ENCODE peak calls at places on chromosome 22, in five cellular contexts. One of them, this sample, is unnamed.

GRCh38 chr22:22233081-22233480 is 11.5 kb upstream of the VPREB1 start:
- DNase-seq in fibroblast of the aortic adventitia: no peak
- DNase-seq in activated CD8-positive, alpha-beta T cell treated with anti-CD3 and anti-CD28 coated beads for 36 hours: no peak
- DNase-seq in IMR-90: no peak
- DNase-seq in tibial artery: no peak
- DNase-seq in this sample: no peak

GRCh38 chr22:49499433-49500075 is 328.1 kb downstream of the BRD1 start:
- DNase-seq in tibial artery: no peak
- DNase-seq in activated CD8-positive, alpha-beta T cell treated with anti-CD3 and anti-CD28 coated beads for 36 hours: no peak
- DNase-seq in fibroblast of the aortic adventitia: no peak
- DNase-seq in IMR-90: no peak
- DNase-seq in this sample: no peak

GRCh38 chr22:42724062-42724461 is 3.4 kb upstream of the A4GALT start:
- DNase-seq in tibial artery: no peak
- DNase-seq in fibroblast of the aortic adventitia: no peak
- DNase-seq in activated CD8-positive, alpha-beta T cell treated with anti-CD3 and anti-CD28 coated beads for 36 hours: no peak
- DNase-seq in IMR-90: no peak
- DNase-seq in this sample: no peak

GRCh38 chr22:36238348-36239149 is 778 bp downstream of the APOL2 start:
- DNase-seq in fibroblast of the aortic adventitia: no peak
- DNase-seq in IMR-90: no peak
- DNase-seq in tibial artery: no peak
- DNase-seq in activated CD8-positive, alpha-beta T cell treated with anti-CD3 and anti-CD28 coated beads for 36 hours: peak; percentile 28
- DNase-seq in this sample: no peak

GRCh38 chr22:49590851-49591445 is 236.7 kb downstream of the BRD1 start:
- DNase-seq in activated CD8-positive, alpha-beta T cell treated with anti-CD3 and anti-CD28 coated beads for 36 hours: no peak
- DNase-seq in fibroblast of the aortic adventitia: no peak
- DNase-seq in tibial artery: peak; percentile 34
- DNase-seq in IMR-90: no peak
- DNase-seq in this sample: peak; percentile 5

GRCh38 chr22:49941507-49942316 is 18.9 kb upstream of the PIM3 start:
- DNase-seq in fibroblast of the aortic adventitia: no peak
- DNase-seq in activated CD8-positive, alpha-beta T cell treated with anti-CD3 and anti-CD28 coated beads for 36 hours: no peak
- DNase-seq in IMR-90: no peak
- DNase-seq in tibial artery: no peak
- DNase-seq in this sample: no peak

GRCh38 chr22:23384451-23384850 is 195.6 kb downstream of the IGLL1 start:
- DNase-seq in activated CD8-positive, alpha-beta T cell treated with anti-CD3 and anti-CD28 coated beads for 36 hours: no peak
- DNase-seq in tibial artery: peak; percentile 56
- DNase-seq in IMR-90: no peak
- DNase-seq in fibroblast of the aortic adventitia: no peak
- DNase-seq in this sample: no peak

GRCh38 chr22:28855355-28856094 is 27.8 kb upstream of the ZNRF3 start:
- DNase-seq in activated CD8-positive, alpha-beta T cell treated with anti-CD3 and anti-CD28 coated beads for 36 hours: peak; percentile 52
- DNase-seq in fibroblast of the aortic adventitia: peak; percentile 87
- DNase-seq in IMR-90: peak; percentile 78
- DNase-seq in tibial artery: no peak
- DNase-seq in this sample: no peak

GRCh38 chr22:29205598-29206371 is at the start of gene EMID1:
- DNase-seq in IMR-90: peak; percentile 9
- DNase-seq in tibial artery: no peak
- DNase-seq in fibroblast of the aortic adventitia: no peak
- DNase-seq in activated CD8-positive, alpha-beta T cell treated with anti-CD3 and anti-CD28 coated beads for 36 hours: peak; percentile 41
- DNase-seq in this sample: no peak

GRCh38 chr22:36294801-36295200 is 41.9 kb downstream of the APOL1 start:
- DNase-seq in fibroblast of the aortic adventitia: no peak
- DNase-seq in activated CD8-positive, alpha-beta T cell treated with anti-CD3 and anti-CD28 coated beads for 36 hours: no peak
- DNase-seq in tibial artery: peak; percentile 62
- DNase-seq in IMR-90: no peak
- DNase-seq in this sample: no peak

GRCh38 chr22:27213766-27214581 is 556.6 kb downstream of the MIAT start:
- DNase-seq in tibial artery: peak; percentile 92
- DNase-seq in IMR-90: peak; percentile 55
- DNase-seq in activated CD8-positive, alpha-beta T cell treated with anti-CD3 and anti-CD28 coated beads for 36 hours: no peak
- DNase-seq in fibroblast of the aortic adventitia: peak; percentile 95
- DNase-seq in this sample: no peak

GRCh38 chr22:23180301-23180892 is at the start of gene BCR:
- DNase-seq in IMR-90: peak; percentile 65
- DNase-seq in tibial artery: peak; percentile 89
- DNase-seq in activated CD8-positive, alpha-beta T cell treated with anti-CD3 and anti-CD28 coated beads for 36 hours: peak; percentile 61
- DNase-seq in fibroblast of the aortic adventitia: peak; percentile 57
- DNase-seq in this sample: peak; percentile 56

GRCh38 chr22:30087611-30088010 is 7.3 kb downstream of the HORMAD2 start:
- DNase-seq in IMR-90: no peak
- DNase-seq in activated CD8-positive, alpha-beta T cell treated with anti-CD3 and anti-CD28 coated beads for 36 hours: no peak
- DNase-seq in tibial artery: no peak
- DNase-seq in fibroblast of the aortic adventitia: no peak
- DNase-seq in this sample: no peak

GRCh38 chr22:27844656-27845602 is 43.4 kb upstream of the MN1 start:
- DNase-seq in IMR-90: no peak
- DNase-seq in activated CD8-positive, alpha-beta T cell treated with anti-CD3 and anti-CD28 coated beads for 36 hours: no peak
- DNase-seq in tibial artery: no peak
- DNase-seq in fibroblast of the aortic adventitia: no peak
- DNase-seq in this sample: no peak

GRCh38 chr22:25942989-25943411 is 201.0 kb downstream of the MYO18B start:
- DNase-seq in IMR-90: no peak
- DNase-seq in activated CD8-positive, alpha-beta T cell treated with anti-CD3 and anti-CD28 coated beads for 36 hours: no peak
- DNase-seq in fibroblast of the aortic adventitia: no peak
- DNase-seq in tibial artery: no peak
- DNase-seq in this sample: no peak

GRCh38 chr22:23380230-23380573 is 199.9 kb downstream of the IGLL1 start:
- DNase-seq in IMR-90: no peak
- DNase-seq in activated CD8-positive, alpha-beta T cell treated with anti-CD3 and anti-CD28 coated beads for 36 hours: no peak
- DNase-seq in tibial artery: no peak
- DNase-seq in fibroblast of the aortic adventitia: no peak
- DNase-seq in this sample: no peak

GRCh38 chr22:50435701-50436115 is 39.1 kb downstream of the SBF1 start:
- DNase-seq in activated CD8-positive, alpha-beta T cell treated with anti-CD3 and anti-CD28 coated beads for 36 hours: no peak
- DNase-seq in tibial artery: no peak
- DNase-seq in fibroblast of the aortic adventitia: no peak
- DNase-seq in IMR-90: no peak
- DNase-seq in this sample: no peak

GRCh38 chr22:23137468-23137867 is 4.3 kb downstream of the RSPH14 start:
- DNase-seq in activated CD8-positive, alpha-beta T cell treated with anti-CD3 and anti-CD28 coated beads for 36 hours: no peak
- DNase-seq in tibial artery: no peak
- DNase-seq in fibroblast of the aortic adventitia: no peak
- DNase-seq in IMR-90: no peak
- DNase-seq in this sample: no peak

GRCh38 chr22:33606495-33606894 is 313.8 kb downstream of the LARGE1 start:
- DNase-seq in tibial artery: no peak
- DNase-seq in fibroblast of the aortic adventitia: no peak
- DNase-seq in activated CD8-positive, alpha-beta T cell treated with anti-CD3 and anti-CD28 coated beads for 36 hours: no peak
- DNase-seq in IMR-90: no peak
- DNase-seq in this sample: no peak

GRCh38 chr22:37636186-37636948 is 3.1 kb upstream of the SH3BP1 start:
- DNase-seq in IMR-90: peak; percentile 75
- DNase-seq in tibial artery: no peak
- DNase-seq in activated CD8-positive, alpha-beta T cell treated with anti-CD3 and anti-CD28 coated beads for 36 hours: peak; percentile 69
- DNase-seq in fibroblast of the aortic adventitia: peak; percentile 58
- DNase-seq in this sample: no peak
- TF ChIP-seq CTCF in IMR-90: peak; percentile 43
- TF ChIP-seq CTCF in tibial artery: no peak
- TF ChIP-seq CTCF in activated CD8-positive, alpha-beta T cell treated with anti-CD3 and anti-CD28 coated beads for 36 hours: peak; percentile 41
- TF ChIP-seq CTCF in fibroblast of the aortic adventitia: peak; percentile 44
- TF ChIP-seq CTCF in this sample: no peak

DNA sequence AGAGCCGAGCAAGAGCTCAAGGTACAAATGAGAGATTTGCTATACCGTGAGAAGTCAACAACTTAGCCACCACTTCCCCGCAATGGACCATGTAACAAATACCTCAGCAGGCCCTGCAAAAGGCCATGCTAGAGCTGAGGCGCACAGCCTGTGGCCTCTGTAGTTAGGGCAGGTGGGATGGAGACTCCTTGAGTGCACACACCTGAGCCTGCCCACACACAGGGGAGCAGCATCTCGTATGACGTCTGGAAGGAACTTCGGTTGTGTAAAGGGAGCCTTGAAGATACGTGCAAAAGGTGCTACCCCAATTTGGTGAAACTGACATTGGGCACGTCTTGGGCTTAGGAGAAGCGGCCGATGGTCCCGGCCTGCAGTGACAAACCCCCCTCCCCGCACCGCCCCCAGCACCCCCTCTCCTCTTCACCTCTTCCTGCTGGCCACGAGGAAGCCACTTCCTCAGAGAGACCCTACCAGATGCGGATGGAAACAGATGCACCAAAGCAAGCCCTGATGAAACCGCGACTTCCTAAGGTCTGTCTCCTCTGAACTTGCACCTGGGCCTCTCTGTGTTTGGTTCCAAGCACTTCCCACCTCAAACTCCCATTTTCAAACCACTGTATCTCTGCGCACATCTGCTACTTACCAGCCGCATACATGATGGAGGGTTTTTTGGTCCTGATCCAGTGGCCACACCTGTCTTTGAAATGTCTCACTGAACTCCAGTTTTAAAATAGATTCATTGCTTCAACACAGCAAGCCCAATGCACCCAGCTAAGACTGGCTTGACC is 10.6 kb downstream of the CDPF1 start:
- DNase-seq in tibial artery: no peak
- DNase-seq in IMR-90: no peak
- DNase-seq in fibroblast of the aortic adventitia: no peak
- DNase-seq in activated CD8-positive, alpha-beta T cell treated with anti-CD3 and anti-CD28 coated beads for 36 hours: peak; percentile 35
- DNase-seq in this sample: no peak
- TF ChIP-seq CTCF in tibial artery: no peak
- TF ChIP-seq CTCF in IMR-90: no peak
- TF ChIP-seq CTCF in fibroblast of the aortic adventitia: no peak
- TF ChIP-seq CTCF in activated CD8-positive, alpha-beta T cell treated with anti-CD3 and anti-CD28 coated beads for 36 hours: no peak
- TF ChIP-seq CTCF in this sample: no peak

DNA sequence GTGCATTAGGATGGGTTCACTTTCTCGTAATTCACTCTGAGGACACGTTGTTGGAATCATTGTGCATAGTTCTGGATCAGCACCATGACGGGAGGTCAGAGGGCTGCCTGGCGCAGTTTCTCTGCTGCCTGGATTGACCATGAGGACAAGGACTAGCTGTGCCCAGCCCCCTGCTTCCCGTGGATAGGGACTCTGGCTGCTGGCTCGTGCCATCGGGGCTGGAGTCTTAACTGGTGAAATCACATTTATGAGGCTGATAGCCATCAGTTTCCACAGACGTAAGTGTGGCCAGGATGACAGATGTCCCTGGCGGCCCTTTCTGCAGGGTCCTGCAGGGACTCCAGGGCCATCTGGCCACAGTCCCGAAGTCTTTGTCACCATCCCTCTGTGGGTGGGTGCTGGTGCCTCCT is 24.1 kb upstream of the GRAMD4 start:
- DNase-seq in activated CD8-positive, alpha-beta T cell treated with anti-CD3 and anti-CD28 coated beads for 36 hours: no peak
- DNase-seq in fibroblast of the aortic adventitia: no peak
- DNase-seq in tibial artery: peak; percentile 89
- DNase-seq in IMR-90: no peak
- DNase-seq in this sample: no peak
- TF ChIP-seq CTCF in activated CD8-positive, alpha-beta T cell treated with anti-CD3 and anti-CD28 coated beads for 36 hours: no peak
- TF ChIP-seq CTCF in fibroblast of the aortic adventitia: no peak
- TF ChIP-seq CTCF in tibial artery: no peak
- TF ChIP-seq CTCF in IMR-90: no peak
- TF ChIP-seq CTCF in this sample: no peak

GRCh38 chr22:19973551-19974183 is 32.0 kb upstream of the TXNRD2 start:
- DNase-seq in IMR-90: no peak
- DNase-seq in fibroblast of the aortic adventitia: no peak
- DNase-seq in activated CD8-positive, alpha-beta T cell treated with anti-CD3 and anti-CD28 coated beads for 36 hours: no peak
- DNase-seq in tibial artery: no peak
- DNase-seq in this sample: no peak

GRCh38 chr22:19972652-19973550 is 31.3 kb upstream of the TXNRD2 start:
- DNase-seq in tibial artery: no peak
- DNase-seq in IMR-90: no peak
- DNase-seq in activated CD8-positive, alpha-beta T cell treated with anti-CD3 and anti-CD28 coated beads for 36 hours: no peak
- DNase-seq in fibroblast of the aortic adventitia: no peak
- DNase-seq in this sample: no peak

GRCh38 chr22:19974935-19975706 is 33.5 kb upstream of the TXNRD2 start:
- DNase-seq in IMR-90: no peak
- DNase-seq in fibroblast of the aortic adventitia: no peak
- DNase-seq in activated CD8-positive, alpha-beta T cell treated with anti-CD3 and anti-CD28 coated beads for 36 hours: no peak
- DNase-seq in tibial artery: no peak
- DNase-seq in this sample: no peak

GRCh38 chr22:19975707-19976035 is 34.1 kb upstream of the TXNRD2 start:
- DNase-seq in IMR-90: no peak
- DNase-seq in tibial artery: no peak
- DNase-seq in activated CD8-positive, alpha-beta T cell treated with anti-CD3 and anti-CD28 coated beads for 36 hours: no peak
- DNase-seq in fibroblast of the aortic adventitia: no peak
- DNase-seq in this sample: no peak

GRCh38 chr22:19974233-19974861 is 32.7 kb upstream of the TXNRD2 start:
- DNase-seq in IMR-90: peak; percentile 51
- DNase-seq in tibial artery: no peak
- DNase-seq in fibroblast of the aortic adventitia: peak; percentile 71
- DNase-seq in activated CD8-positive, alpha-beta T cell treated with anti-CD3 and anti-CD28 coated beads for 36 hours: peak; percentile 46
- DNase-seq in this sample: no peak
- TF ChIP-seq CTCF in IMR-90: no peak
- TF ChIP-seq CTCF in tibial artery: no peak
- TF ChIP-seq CTCF in fibroblast of the aortic adventitia: no peak
- TF ChIP-seq CTCF in activated CD8-positive, alpha-beta T cell treated with anti-CD3 and anti-CD28 coated beads for 36 hours: no peak
- TF ChIP-seq CTCF in this sample: no peak

DNA sequence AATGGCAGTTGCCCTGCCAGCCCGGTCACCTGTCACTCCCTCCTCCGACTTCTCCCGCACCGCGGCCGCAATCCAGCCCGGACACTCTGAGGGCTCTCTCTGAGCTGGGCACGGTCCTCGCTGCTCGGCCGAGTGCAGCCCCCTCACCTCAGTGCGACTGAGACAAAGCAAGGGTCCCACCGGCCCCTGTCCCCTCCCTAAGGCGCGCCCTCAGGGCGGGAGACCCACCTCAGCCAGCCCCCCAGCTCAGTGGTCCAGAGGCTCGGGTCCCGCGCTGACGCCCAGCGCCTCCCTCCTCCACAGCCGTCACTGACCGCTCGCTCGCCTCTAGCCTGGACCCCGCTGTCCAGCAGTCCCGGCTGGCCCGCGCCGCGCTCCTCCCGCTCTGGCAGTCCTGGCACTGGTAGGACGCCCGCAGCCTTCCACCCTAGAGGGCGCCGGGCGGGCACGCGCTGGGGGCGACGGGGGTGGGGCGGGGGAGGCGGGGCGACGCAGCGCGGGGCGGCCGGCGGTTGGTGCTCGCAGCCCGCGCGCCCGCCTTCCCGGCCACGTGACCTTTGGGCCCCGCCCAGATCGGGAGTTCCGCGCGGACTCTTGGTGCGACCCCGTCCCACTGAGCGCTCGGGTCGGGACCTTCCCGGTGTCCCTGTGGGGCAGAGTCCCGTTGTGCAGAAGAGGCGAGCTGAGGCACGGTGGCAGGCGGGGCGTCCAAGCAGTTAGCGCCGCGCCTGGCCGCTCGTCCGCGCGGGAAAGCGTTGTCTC is 7.9 kb upstream of the L3MBTL2 start:
- DNase-seq in IMR-90: peak; percentile 35
- DNase-seq in tibial artery: peak; percentile 86
- DNase-seq in fibroblast of the aortic adventitia: peak; percentile 30
- DNase-seq in activated CD8-positive, alpha-beta T cell treated with anti-CD3 and anti-CD28 coated beads for 36 hours: peak; percentile 79
- DNase-seq in this sample: peak; percentile 89
- TF ChIP-seq CTCF in IMR-90: peak; percentile 6
- TF ChIP-seq CTCF in tibial artery: peak; percentile 25
- TF ChIP-seq CTCF in fibroblast of the aortic adventitia: peak; percentile 25
- TF ChIP-seq CTCF in activated CD8-positive, alpha-beta T cell treated with anti-CD3 and anti-CD28 coated beads for 36 hours: no peak
- TF ChIP-seq CTCF in this sample: no peak